ENCODE peak calls at places on chromosomes 12 and 14, in eight cellular contexts. I, M, V, J, P, S, B and E are unnamed samples.

GRCh38 chr12:11040162-11040561 is 9.0 kb upstream of the TAS2R31 start:
- DNase-seq in I (no peak), M (no peak), V (no peak), J (peak), P (no peak), S (no peak), B (no peak), E (no peak)

GRCh38 chr12:100897240-100897639 is 102.7 kb downstream of the ANO4 start:
- DNase-seq in I (no peak), M (no peak), V (no peak), J (no peak), P (no peak), S (no peak), B (no peak), E (no peak)

GRCh38 chr12:124910561-124911478 is 3.6 kb downstream of the UBC start:
- DNase-seq in I (no peak), M (no peak), V (no peak), J (peak), P (peak), S (no peak), B (no peak), E (no peak)

GRCh38 chr14:51490205-51490604 is 161.5 kb upstream of the FRMD6 start:
- DNase-seq in I (no peak), M (no peak), V (no peak), J (peak), P (no peak), S (no peak), B (no peak), E (peak)

GRCh38 chr12:93616584-93617101 is 44.2 kb downstream of the SOCS2 start:
- DNase-seq in I (no peak), M (no peak), V (peak), J (peak), P (peak), S (no peak), B (no peak), E (peak)

GRCh38 chr14:63727736-63728728 is at the start of gene SGPP1:
- DNase-seq in I (peak), M (peak), V (peak), J (peak), P (peak), S (peak), B (peak), E (peak)

GRCh38 chr12:88390811-88391210 is 189.5 kb downstream of the KITLG start:
- DNase-seq in I (no peak), M (no peak), V (no peak), J (no peak), P (no peak), S (no peak), B (no peak), E (no peak)

GRCh38 chr12:125069616-125070015 is 4.4 kb downstream of the AACS start:
- DNase-seq in I (no peak), M (no peak), V (no peak), J (no peak), P (no peak), S (no peak), B (no peak), E (no peak)

GRCh38 chr14:68942281-68943035 is 36.6 kb downstream of the ACTN1 start:
- DNase-seq in I (no peak), M (no peak), V (no peak), J (peak), P (no peak), S (no peak), B (no peak), E (no peak)

GRCh38 chr12:93157279-93157678 is 220.4 kb upstream of the NUDT4 start:
- DNase-seq in I (no peak), M (no peak), V (no peak), J (no peak), P (no peak), S (no peak), B (no peak), E (no peak)

GRCh38 chr12:116968986-116969385 is 58.2 kb downstream of the FBXW8 start:
- DNase-seq in I (no peak), M (no peak), V (no peak), J (no peak), P (no peak), S (no peak), B (no peak), E (no peak)

GRCh38 chr12:124720687-124721500 is 142.8 kb downstream of the SCARB1 start:
- DNase-seq in I (peak), M (no peak), V (peak), J (peak), P (peak), S (peak), B (no peak), E (peak)

GRCh38 chr12:56165369-56165768 is 7.2 kb downstream of the MYL6 start:
- DNase-seq in I (no peak), M (no peak), V (no peak), J (no peak), P (no peak), S (no peak), B (no peak), E (no peak)

GRCh38 chr14:68655021-68655811 is 137.7 kb downstream of the ZFP36L1 start:
- DNase-seq in I (no peak), M (no peak), V (no peak), J (peak), P (peak), S (peak), B (no peak), E (no peak)

GRCh38 chr12:96294831-96295230 is 100.7 kb downstream of the ELK3 start:
- DNase-seq in I (no peak), M (peak), V (no peak), J (peak), P (no peak), S (no peak), B (no peak), E (peak)

GRCh38 chr14:94344389-94344788 is 21.3 kb upstream of the SERPINA6 start:
- DNase-seq in I (no peak), M (no peak), V (no peak), J (no peak), P (no peak), S (no peak), B (no peak), E (no peak)

GRCh38 chr12:116210131-116210530 is 67.4 kb downstream of the MED13L start:
- DNase-seq in I (no peak), M (no peak), V (no peak), J (peak), P (no peak), S (no peak), B (no peak), E (peak)

GRCh38 chr14:80212025-80212402 is 710 bp upstream of the DIO2 start:
- DNase-seq in I (no peak), M (no peak), V (peak), J (peak), P (peak), S (no peak), B (no peak), E (peak)

GRCh38 chr14:74647834-74648361 is 35.9 kb upstream of the LTBP2 start:
- DNase-seq in I (peak), M (no peak), V (no peak), J (no peak), P (no peak), S (peak), B (no peak), E (no peak)

GRCh38 chr12:95671265-95671664 is 119.3 kb downstream of the NTN4 start:
- DNase-seq in I (no peak), M (no peak), V (no peak), J (no peak), P (no peak), S (no peak), B (no peak), E (no peak)

GRCh38 chr12:51869931-51870330 is 18.0 kb upstream of the ANKRD33 start:
- DNase-seq in I (peak), M (no peak), V (no peak), J (no peak), P (no peak), S (no peak), B (no peak), E (no peak)

GRCh38 chr14:101503431-101504095 is 57.7 kb upstream of the DIO3 start:
- DNase-seq in I (no peak), M (no peak), V (no peak), J (no peak), P (no peak), S (no peak), B (no peak), E (no peak)

GRCh38 chr14:36194645-36195044 is 18.1 kb upstream of the PTCSC3 start:
- DNase-seq in I (no peak), M (no peak), V (no peak), J (no peak), P (no peak), S (peak), B (no peak), E (no peak)

GRCh38 chr12:32727237-32727636 is 28.5 kb downstream of the YARS2 start:
- DNase-seq in I (no peak), M (no peak), V (peak), J (no peak), P (peak), S (no peak), B (no peak), E (no peak)

GRCh38 chr12:102960766-102961487 is 3.5 kb downstream of the ASCL1 start:
- DNase-seq in I (no peak), M (no peak), V (no peak), J (no peak), P (no peak), S (peak), B (peak), E (no peak)

GRCh38 chr12:94873368-94874085 is 130.0 kb downstream of the NDUFA12 start:
- DNase-seq in I (peak), M (no peak), V (peak), J (no peak), P (no peak), S (peak), B (peak), E (no peak)

GRCh38 chr14:93137864-93138263 is 22.1 kb upstream of the ITPK1 start:
- DNase-seq in I (peak), M (no peak), V (peak), J (peak), P (no peak), S (peak), B (no peak), E (no peak)

GRCh38 chr12:120361506-120362208 is 7.3 kb downstream of the MSI1 start:
- DNase-seq in I (peak), M (no peak), V (peak), J (peak), P (no peak), S (peak), B (peak), E (peak)